ENCODE peak calls at places on chromosomes 12 and 14, in four cellular contexts. G is WTC11, N is HepG2, J is K562. U is an unnamed sample.

GRCh38 chr12:6816598-6816997 is 5.0 kb upstream of the GPR162 start:
- DNase-seq in J (no peak), G (no peak), N (no peak), U (no peak)

GRCh38 chr12:95623554-95624170 is 72.4 kb upstream of the USP44 start:
- DNase-seq in N (peak), J (peak), G (peak), U (peak)

GRCh38 chr12:123431951-123432886 is 4.3 kb downstream of the RILPL2 start:
- DNase-seq in G (no peak), J (no peak), N (no peak), U (no peak)

GRCh38 chr12:20024194-20024593 is 344.1 kb upstream of the PDE3A start:
- DNase-seq in N (no peak), G (no peak), J (no peak), U (no peak)

GRCh38 chr12:42987216-42987631 is 397.7 kb upstream of the PRICKLE1 start:
- DNase-seq in J (no peak), G (no peak), N (no peak), U (no peak)

GRCh38 chr12:51428256-51428655 is 3.6 kb downstream of the SLC4A8 start:
- DNase-seq in N (no peak), G (no peak), J (no peak), U (no peak)

GRCh38 chr14:58298477-58298879 is at the start of gene ARID4A:
- DNase-seq in N (no peak), G (peak), J (no peak), U (no peak)

GRCh38 chr12:75994069-75994740 is 37.4 kb downstream of the PHLDA1 start:
- DNase-seq in G (no peak), N (no peak), J (no peak), U (no peak)

GRCh38 chr12:57545809-57546437 is 1.1 kb downstream of the DCTN2 start:
- DNase-seq in G (no peak), N (peak), J (peak), U (no peak)

GRCh38 chr12:101076940-101077351 is 133.1 kb downstream of the SLC5A8 start:
- DNase-seq in J (no peak), G (no peak), N (no peak), U (no peak)

GRCh38 chr14:105047283-105048016 is 17.8 kb downstream of the GPR132 start:
- DNase-seq in J (no peak), G (no peak), N (no peak), U (no peak)

GRCh38 chr12:68846811-68847210 is 38.8 kb downstream of the MDM2 start:
- DNase-seq in G (no peak), J (no peak), N (no peak), U (no peak)

GRCh38 chr14:65230287-65230728 is 128.0 kb upstream of the MAX start:
- DNase-seq in N (peak), J (peak), G (no peak), U (no peak)

GRCh38 chr14:91311284-91311662 is 66.8 kb upstream of the GPR68 start:
- DNase-seq in G (no peak), J (no peak), N (no peak), U (no peak)

GRCh38 chr14:49946320-49947141 is 53.6 kb downstream of the ARF6 start:
- DNase-seq in G (no peak), J (peak), N (peak), U (no peak)

GRCh38 chr12:100927825-100928224 is 133.2 kb downstream of the ANO4 start:
- DNase-seq in J (no peak), G (no peak), N (no peak), U (no peak)

GRCh38 chr14:63223596-63223995 is 19.4 kb downstream of the RHOJ start:
- DNase-seq in J (no peak), N (no peak), G (no peak), U (no peak)
- TF ChIP-seq ELF4 in J (no peak), N (no peak), G (no peak), U (no peak)

DNA sequence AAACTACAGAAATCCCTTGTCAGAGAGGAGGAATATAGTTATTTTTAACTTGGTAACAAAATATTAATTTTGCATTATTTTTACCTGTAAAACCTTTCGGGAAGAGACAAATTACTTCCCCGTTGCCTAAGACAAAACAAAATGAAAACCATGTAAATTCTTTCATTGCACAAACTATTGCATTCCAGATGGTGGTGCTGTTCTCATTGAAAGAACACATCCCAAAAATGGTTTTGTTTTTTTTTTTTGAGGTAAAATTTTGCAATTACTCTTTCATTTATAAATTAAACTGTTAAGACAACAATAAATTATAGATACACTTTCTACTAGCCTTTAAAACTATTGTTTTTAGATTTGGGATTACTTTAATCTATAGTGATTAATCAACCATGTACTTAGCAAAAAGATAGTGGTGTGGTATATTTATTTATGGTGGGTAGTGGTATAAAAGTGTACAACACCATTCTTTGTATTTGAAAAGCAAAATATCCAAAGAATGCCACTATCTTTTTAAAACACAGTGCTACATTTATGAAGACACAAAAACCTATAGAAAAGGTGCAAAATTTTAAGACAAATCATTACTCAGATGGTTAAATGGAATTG is 115.5 kb downstream of the SLC38A1 start:
- DNase-seq in G (no peak), J (peak), N (peak), U (peak)
- TF ChIP-seq ELF4 in G (no peak), J (no peak), N (no peak), U (no peak)

DNA sequence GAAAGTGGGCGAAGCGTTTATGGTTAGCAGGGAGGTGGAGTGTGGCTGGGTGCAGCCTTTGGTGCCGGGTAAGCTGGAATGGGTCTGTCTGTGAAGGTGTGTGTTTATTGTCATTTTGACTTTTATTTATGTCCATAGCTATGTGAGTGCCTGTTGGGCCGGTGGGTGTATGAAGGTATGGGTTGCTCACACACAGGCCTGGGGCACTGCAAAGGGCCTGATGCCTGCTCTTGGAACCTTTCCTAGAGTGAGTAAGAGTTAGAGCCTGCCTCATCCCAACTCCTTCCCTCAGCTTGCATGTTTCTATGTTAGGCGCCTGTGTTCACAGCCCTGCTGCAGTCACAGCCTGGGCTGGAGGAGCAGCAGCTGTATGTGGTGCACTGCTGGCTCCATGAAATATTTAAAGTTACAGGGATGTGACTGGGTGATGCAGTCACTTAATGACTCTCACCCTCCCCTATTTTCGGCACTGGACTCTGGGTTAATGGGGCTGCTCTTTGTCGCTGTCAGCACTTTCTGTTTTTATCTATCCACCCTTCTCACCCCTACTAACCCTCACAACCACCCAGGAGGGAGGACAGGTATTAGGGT is 2.6 kb upstream of the PPP1R1A start:
- DNase-seq in N (no peak), G (no peak), J (no peak), U (no peak)
- TF ChIP-seq ELF4 in N (no peak), G (no peak), J (no peak), U (no peak)

GRCh38 chr12:4196805-4197420 is 76.6 kb upstream of the CCND2 start:
- DNase-seq in N (no peak), G (no peak), J (no peak), U (no peak)
- TF ChIP-seq ELF4 in N (no peak), G (no peak), J (no peak), U (no peak)

GRCh38 chr14:90287791-90288190 is 31.4 kb downstream of the PSMC1 start:
- DNase-seq in N (no peak), G (no peak), J (no peak), U (no peak)
- TF ChIP-seq ELF4 in N (no peak), G (no peak), J (no peak), U (no peak)

GRCh38 chr12:5243014-5243413 is 188.9 kb upstream of the NTF3 start:
- DNase-seq in N (no peak), J (no peak), G (no peak), U (no peak)
- TF ChIP-seq ELF4 in N (no peak), J (no peak), G (no peak), U (no peak)

GRCh38 chr12:11814362-11814761 is 164.9 kb downstream of the ETV6 start:
- DNase-seq in J (no peak), N (peak), G (no peak), U (no peak)

GRCh38 chr12:11813422-11813813 is 163.9 kb downstream of the ETV6 start:
- DNase-seq in N (no peak), G (no peak), J (no peak), U (no peak)

GRCh38 chr12:11810962-11811361 is 161.5 kb downstream of the ETV6 start:
- DNase-seq in J (no peak), G (no peak), N (no peak), U (no peak)

GRCh38 chr12:11815397-11815796 is 165.9 kb downstream of the ETV6 start:
- DNase-seq in G (no peak), J (no peak), N (no peak), U (no peak)

DNA sequence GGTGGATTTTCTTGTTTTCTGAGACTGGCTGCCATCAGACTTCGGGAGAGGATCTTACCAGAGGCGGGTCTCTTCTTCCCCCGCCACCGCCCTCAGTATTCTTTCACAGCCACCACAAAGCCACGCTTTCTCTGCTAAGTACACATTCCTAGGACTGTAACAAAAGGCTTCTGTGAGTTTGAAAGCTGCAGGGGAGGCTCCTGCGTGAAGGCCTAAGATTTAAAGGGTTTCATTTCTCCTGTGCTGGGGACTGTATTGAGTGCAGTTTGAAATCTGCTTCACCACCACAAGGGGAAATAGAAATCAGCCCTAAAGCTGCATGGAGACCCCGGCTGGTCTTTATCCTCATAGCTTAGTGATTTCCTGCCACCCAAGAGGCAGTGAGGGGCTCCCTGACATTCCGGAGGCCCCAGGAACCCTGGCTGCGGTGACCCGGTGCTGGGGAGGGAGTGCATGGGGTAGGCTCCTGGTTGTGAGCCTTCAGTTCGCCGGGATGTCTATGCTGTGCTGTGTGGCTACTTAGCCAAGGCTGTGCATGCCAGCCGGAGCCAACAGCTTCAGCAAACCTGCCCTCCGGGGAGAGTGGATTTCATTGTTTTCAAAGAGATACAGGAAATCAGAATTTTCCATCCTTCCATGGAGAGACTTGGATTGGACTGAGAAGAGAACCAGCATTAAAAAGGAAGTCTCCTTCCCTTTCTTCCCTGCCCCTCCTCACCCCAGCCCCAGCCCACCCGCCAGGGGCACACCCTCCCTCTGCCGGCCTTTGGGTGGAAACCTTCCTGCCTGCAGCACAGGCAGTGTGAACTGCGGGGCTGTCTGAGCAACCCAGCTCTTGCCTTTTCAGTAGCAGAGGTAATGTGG is 163.3 kb downstream of the ETV6 start:
- DNase-seq in G (peak), N (peak), J (no peak), U (no peak)
- TF ChIP-seq ELF4 in G (no peak), N (no peak), J (no peak), U (no peak)

GRCh38 chr12:121050725-121051124 is 11.7 kb upstream of the OASL start:
- DNase-seq in J (peak), G (no peak), N (no peak), U (no peak)
- TF ChIP-seq ELF4 in J (no peak), G (no peak), N (no peak), U (no peak)